ENCODE peak calls at places on chromosomes 1 and 21, in four cellular contexts. H is IMR-90, S is aorta, T is fibroblast of lung. X is an unnamed sample.

GRCh38 chr1:33181038-33181861 is 593 bp downstream of the TRIM62 start:
- DNase-seq in H (peak), S (peak), T (peak), X (no peak)

GRCh38 chr1:104466068-104466467 is 716.4 kb downstream of the AMY1C start:
- DNase-seq in H (no peak), S (no peak), T (no peak), X (no peak)

GRCh38 chr1:230047114-230047865 is 19.7 kb upstream of the GALNT2 start:
- DNase-seq in H (no peak), S (no peak), T (no peak), X (no peak)

GRCh38 chr21:38377165-38378093 is 120.6 kb downstream of the KCNJ15 start:
- DNase-seq in H (no peak), S (peak), T (no peak), X (no peak)

GRCh38 chr1:40014812-40015594 is 25.5 kb upstream of the CAP1 start:
- DNase-seq in H (peak), S (no peak), T (peak), X (peak)

GRCh38 chr1:17595602-17595925 is 56.1 kb downstream of the ARHGEF10L start:
- DNase-seq in H (no peak), S (no peak), T (no peak), X (no peak)

GRCh38 chr1:230242317-230242716 is 175.3 kb downstream of the GALNT2 start:
- DNase-seq in H (no peak), S (no peak), T (peak), X (no peak)

GRCh38 chr1:87077959-87078673 is 163.7 kb downstream of the HS2ST1 start:
- DNase-seq in H (no peak), S (no peak), T (no peak), X (no peak)

GRCh38 chr1:210143465-210144062 is 89.0 kb upstream of the SERTAD4 start:
- DNase-seq in H (peak), S (peak), T (peak), X (no peak)

GRCh38 chr1:188065917-188066316 is 1237.2 kb downstream of the PLA2G4A start:
- DNase-seq in H (peak), S (no peak), T (peak), X (no peak)

GRCh38 chr1:44355582-44356305 is 687 bp upstream of the ERI3 start:
- DNase-seq in H (no peak), S (no peak), T (no peak), X (no peak)

GRCh38 chr21:21018841-21019240 is 20.6 kb downstream of the NCAM2 start:
- DNase-seq in H (no peak), S (no peak), T (no peak), X (no peak)

GRCh38 chr1:81689531-81689941 is 111.2 kb upstream of the ADGRL2 start:
- DNase-seq in H (peak), S (no peak), T (peak), X (peak)

GRCh38 chr1:54885863-54886723 is 902 bp downstream of the DHCR24 start:
- DNase-seq in H (no peak), S (no peak), T (no peak), X (no peak)

GRCh38 chr1:192973988-192974387 is 85.2 kb downstream of the UCHL5 start:
- DNase-seq in H (no peak), S (no peak), T (no peak), X (no peak)

GRCh38 chr1:82059931-82060330 is 259.2 kb downstream of the ADGRL2 start:
- DNase-seq in H (no peak), S (no peak), T (peak), X (peak)

GRCh38 chr1:156675715-156676311 is 1.4 kb downstream of the NES start:
- DNase-seq in H (peak), S (no peak), T (no peak), X (peak)

GRCh38 chr1:8862528-8862927 is 16.0 kb downstream of the ENO1 start:
- DNase-seq in H (no peak), S (no peak), T (no peak), X (no peak)

GRCh38 chr1:228016653-228017355 is 10.0 kb downstream of the WNT3A start:
- DNase-seq in H (no peak), S (peak), T (no peak), X (no peak)

GRCh38 chr1:37147906-37148305 is 113.6 kb upstream of the GRIK3 start:
- DNase-seq in H (no peak), S (no peak), T (no peak), X (no peak)

GRCh38 chr1:158095737-158096335 is 84.9 kb upstream of the CD1D start:
- DNase-seq in H (peak), S (no peak), T (peak), X (no peak)

GRCh38 chr1:206969090-206969489 is 1.2 kb downstream of the FCAMR start:
- DNase-seq in H (no peak), S (no peak), T (no peak), X (no peak)

GRCh38 chr1:15919316-15919715 is 56.6 kb downstream of the ZBTB17 start:
- DNase-seq in H (peak), S (no peak), T (peak), X (no peak)

GRCh38 chr1:197902454-197903195 is at the start of gene C1orf53:
- DNase-seq in H (peak), S (peak), T (peak), X (peak)

GRCh38 chr1:232897949-232898465 is 52.4 kb upstream of the NTPCR start:
- DNase-seq in H (no peak), S (no peak), T (no peak), X (no peak)

GRCh38 chr1:179775009-179775408 is 31.9 kb downstream of the FAM163A start:
- DNase-seq in H (no peak), S (no peak), T (no peak), X (no peak)

GRCh38 chr1:238340989-238341388 is 450.3 kb upstream of the ZP4 start:
- DNase-seq in H (no peak), S (no peak), T (no peak), X (no peak)

GRCh38 chr1:211479624-211480023 is 12.3 kb downstream of the RD3 start:
- DNase-seq in H (no peak), S (no peak), T (no peak), X (no peak)

GRCh38 chr1:192844360-192844759 is 35.5 kb downstream of the RGS2 start:
- DNase-seq in H (no peak), S (no peak), T (no peak), X (no peak)

GRCh38 chr1:115838805-115839705 is 1.9 kb downstream of the NHLH2 start:
- DNase-seq in H (no peak), S (peak), T (no peak), X (no peak)

GRCh38 chr21:21996891-21997290 is 998.7 kb downstream of the NCAM2 start:
- DNase-seq in H (no peak), S (no peak), T (no peak), X (no peak)

GRCh38 chr21:41402231-41402630 is 23.8 kb upstream of the MX1 start:
- DNase-seq in H (no peak), S (no peak), T (no peak), X (no peak)

GRCh38 chr21:41406340-41406739 is 19.7 kb upstream of the MX1 start:
- DNase-seq in H (no peak), S (no peak), T (no peak), X (no peak)

GRCh38 chr21:41402796-41403195 is 23.2 kb upstream of the MX1 start:
- DNase-seq in H (no peak), S (no peak), T (no peak), X (no peak)

GRCh38 chr21:41403966-41404365 is 22.1 kb upstream of the MX1 start:
- DNase-seq in H (no peak), S (no peak), T (no peak), X (no peak)

DNA sequence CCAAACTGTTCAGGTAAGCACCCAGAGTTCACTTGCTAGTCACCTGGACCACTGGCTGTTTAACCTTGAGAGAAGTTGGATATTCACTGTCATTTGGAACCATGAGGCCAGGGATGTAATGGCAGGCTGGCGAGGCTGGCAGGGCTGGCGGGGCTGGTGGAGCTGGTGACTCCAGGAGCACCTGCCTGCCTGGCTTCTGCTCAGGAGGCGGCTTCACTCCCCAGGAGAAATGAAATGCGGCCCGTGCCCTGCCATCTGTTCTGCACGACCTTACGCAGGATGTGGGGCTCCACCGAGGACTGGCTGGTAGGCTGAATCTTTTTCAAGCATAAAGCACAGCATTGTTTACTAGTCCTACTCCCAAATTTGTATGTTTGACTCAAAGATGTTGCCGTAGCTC is 22.7 kb upstream of the MX1 start:
- DNase-seq in H (no peak), S (no peak), T (no peak), X (no peak)
- H3K4me3 ChIP-seq in H (no peak), S (no peak), T (no peak), X (no peak)

GRCh38 chr1:112743174-112744018 is 28.3 kb upstream of the PPM1J start:
- DNase-seq in H (peak), S (no peak), T (no peak), X (no peak)

GRCh38 chr1:112748396-112748795 is 33.3 kb upstream of the PPM1J start:
- DNase-seq in H (no peak), S (no peak), T (no peak), X (no peak)

GRCh38 chr1:112744019-112744578 is 29.0 kb upstream of the PPM1J start:
- DNase-seq in H (peak), S (peak), T (peak), X (no peak)
- H3K4me3 ChIP-seq in H (peak), S (no peak), T (peak), X (peak)

GRCh38 chr1:1776672-1777393 is 1.4 kb downstream of the NADK start:
- DNase-seq in H (no peak), S (no peak), T (no peak), X (no peak)
- H3K4me3 ChIP-seq in H (peak), S (no peak), T (peak), X (peak)

GRCh38 chr1:43351421-43352350 is 7.1 kb upstream of the CDC20 start:
- DNase-seq in H (no peak), S (no peak), T (no peak), X (no peak)

GRCh38 chr1:43350976-43351375 is 7.8 kb upstream of the CDC20 start:
- DNase-seq in H (no peak), S (no peak), T (no peak), X (no peak)

GRCh38 chr1:43348809-43349593 is 9.8 kb upstream of the CDC20 start:
- DNase-seq in H (no peak), S (peak), T (no peak), X (no peak)

GRCh38 chr1:43348343-43348808 is 10.4 kb upstream of the CDC20 start:
- DNase-seq in H (no peak), S (no peak), T (no peak), X (no peak)

GRCh38 chr1:43349594-43350306 is 9.0 kb upstream of the CDC20 start:
- DNase-seq in H (peak), S (no peak), T (peak), X (no peak)
- H3K4me3 ChIP-seq in H (peak), S (no peak), T (no peak), X (peak)

X was measured in skeletal muscle cell.